ENCODE peak calls at places on chromosomes 11 and 22, in nine cellular contexts. Z, W, G, A, R, Q, D, H and K are unnamed samples.

GRCh38 chr11:124285610-124286344 is 28.0 kb downstream of the OR8D1 start:
- DNase-seq in Z (no peak), W (no peak), G (no peak), A (peak; percentile 84), R (no peak), Q (peak; percentile 59), D (no peak), H (no peak), K (no peak)

GRCh38 chr11:131121934-131122333 is 205.7 kb upstream of the SNX19 start:
- DNase-seq in Z (no peak), W (no peak), G (no peak), A (no peak), R (no peak), Q (no peak), D (no peak), H (no peak), K (no peak)

GRCh38 chr11:46222485-46223251 is 54.8 kb upstream of the CREB3L1 start:
- DNase-seq in Z (peak; percentile 53), W (no peak), G (no peak), A (no peak), R (no peak), Q (no peak), D (no peak), H (no peak), K (no peak)

GRCh38 chr11:61378713-61379313 is 13.6 kb upstream of the TMEM216 start:
- DNase-seq in Z (no peak), W (no peak), G (no peak), A (peak; percentile 98), R (no peak), Q (peak; percentile 88), D (peak; percentile 7), H (no peak), K (no peak)

GRCh38 chr22:33049125-33049729 is 9.0 kb downstream of the SYN3 start:
- DNase-seq in Z (peak; percentile 65), W (peak; percentile 86), G (peak; percentile 69), A (peak; percentile 77), R (peak; percentile 82), Q (peak; percentile 11), D (peak; percentile 74), H (peak; percentile 31), K (peak; percentile 32)

GRCh38 chr11:33452806-33453205 is 195.6 kb downstream of the HIPK3 start:
- DNase-seq in Z (no peak), W (no peak), G (no peak), A (peak; percentile 75), R (no peak), Q (peak; percentile 65), D (no peak), H (no peak), K (no peak)

GRCh38 chr11:123616505-123617198 is 37.8 kb downstream of the SCN3B start:
- DNase-seq in Z (no peak), W (no peak), G (no peak), A (peak; percentile 78), R (no peak), Q (peak; percentile 61), D (no peak), H (no peak), K (no peak)

GRCh38 chr11:78310500-78310909 is 107.1 kb downstream of the GAB2 start:
- DNase-seq in Z (no peak), W (no peak), G (peak; percentile 77), A (peak; percentile 55), R (no peak), Q (no peak), D (peak; percentile 36), H (no peak), K (no peak)

GRCh38 chr11:33775832-33776231 is 1.5 kb upstream of the FBXO3 start:
- DNase-seq in Z (no peak), W (no peak), G (no peak), A (peak; percentile 45), R (no peak), Q (no peak), D (no peak), H (no peak), K (no peak)

GRCh38 chr11:83036701-83037100 is 35.0 kb downstream of the RAB30 start:
- DNase-seq in Z (no peak), W (no peak), G (no peak), A (no peak), R (no peak), Q (no peak), D (no peak), H (no peak), K (no peak)

GRCh38 chr11:67079065-67079464 is 22.4 kb downstream of the RHOD start:
- DNase-seq in Z (no peak), W (no peak), G (no peak), A (no peak), R (no peak), Q (no peak), D (no peak), H (no peak), K (no peak)

DNA sequence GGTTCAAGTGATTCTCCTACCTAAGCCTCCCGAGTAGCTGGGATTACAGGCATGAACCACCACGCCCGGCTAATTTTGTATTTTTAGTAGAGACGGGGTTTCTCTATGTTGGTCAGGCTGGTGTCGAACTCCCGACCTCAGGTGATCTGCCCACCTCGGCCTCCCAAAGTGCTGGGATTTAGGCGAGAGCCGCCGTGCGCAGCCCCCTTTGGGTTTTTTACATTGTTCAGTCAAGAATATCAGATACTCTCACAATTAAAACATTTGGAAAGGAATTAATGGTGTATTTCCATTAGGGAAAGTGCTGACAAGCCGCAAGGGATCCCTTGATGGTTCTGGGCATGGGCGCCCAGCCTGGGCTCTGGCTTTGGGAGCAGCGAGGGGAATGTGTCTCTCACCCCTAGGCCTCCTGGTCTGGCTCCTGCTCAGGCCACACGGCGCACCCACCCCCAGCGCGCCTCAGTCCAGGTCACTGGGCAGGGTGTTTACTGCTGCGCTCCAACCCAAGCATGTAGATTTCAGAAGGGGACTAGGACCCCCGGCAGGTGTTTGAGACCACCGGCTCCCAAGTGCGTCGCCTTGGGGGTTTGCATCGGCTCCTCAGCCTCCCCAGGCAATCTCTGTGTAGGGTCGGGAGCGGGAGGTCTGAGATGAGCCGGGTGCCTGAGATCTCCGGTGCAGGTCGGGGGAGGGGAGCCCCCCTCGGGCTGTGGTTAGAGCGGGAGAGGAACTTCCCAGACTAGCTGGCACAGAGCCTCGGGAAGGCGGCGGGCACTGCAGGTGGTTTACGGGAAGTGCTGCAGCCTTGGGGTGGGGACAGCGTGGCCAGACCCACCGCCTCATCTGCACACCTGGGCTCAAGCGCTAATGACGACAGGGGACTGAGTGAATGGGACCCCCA is 820 bp upstream of the IRF7 start:
- DNase-seq in Z (no peak), W (no peak), G (peak; percentile 72), A (no peak), R (no peak), Q (no peak), D (no peak), H (no peak), K (peak; percentile 37)
- H3K4me3 ChIP-seq in Z (peak overlapping the region; percentile 78), W (peak overlapping the region; percentile 65), G (peak overlapping the region; percentile 63), A (no peak overlapping the region), R (peak overlapping the region; percentile 90), Q (no peak overlapping the region), D (peak overlapping the region; percentile 76), H (peak overlapping the region; percentile 71), K (peak overlapping the region; percentile 80)

GRCh38 chr11:3002871-3003270 is 10.7 kb upstream of the NAP1L4 start:
- DNase-seq in Z (no peak), W (no peak), G (no peak), A (no peak), R (no peak), Q (no peak), D (peak; percentile 50), H (no peak), K (no peak)

GRCh38 chr11:3000032-3000961 is 8.2 kb upstream of the NAP1L4 start:
- DNase-seq in Z (no peak), W (no peak), G (peak; percentile 93), A (peak; percentile 59), R (peak; percentile 74), Q (peak; percentile 38), D (peak; percentile 69), H (no peak), K (no peak)

GRCh38 chr11:3001496-3001895 is 9.4 kb upstream of the NAP1L4 start:
- DNase-seq in Z (no peak), W (no peak), G (no peak), A (no peak), R (no peak), Q (no peak), D (peak; percentile 51), H (no peak), K (no peak)

GRCh38 chr11:3003396-3004231 is 11.5 kb upstream of the NAP1L4 start:
- DNase-seq in Z (no peak), W (no peak), G (no peak), A (no peak), R (no peak), Q (no peak), D (peak; percentile 59), H (no peak), K (no peak)

DNA sequence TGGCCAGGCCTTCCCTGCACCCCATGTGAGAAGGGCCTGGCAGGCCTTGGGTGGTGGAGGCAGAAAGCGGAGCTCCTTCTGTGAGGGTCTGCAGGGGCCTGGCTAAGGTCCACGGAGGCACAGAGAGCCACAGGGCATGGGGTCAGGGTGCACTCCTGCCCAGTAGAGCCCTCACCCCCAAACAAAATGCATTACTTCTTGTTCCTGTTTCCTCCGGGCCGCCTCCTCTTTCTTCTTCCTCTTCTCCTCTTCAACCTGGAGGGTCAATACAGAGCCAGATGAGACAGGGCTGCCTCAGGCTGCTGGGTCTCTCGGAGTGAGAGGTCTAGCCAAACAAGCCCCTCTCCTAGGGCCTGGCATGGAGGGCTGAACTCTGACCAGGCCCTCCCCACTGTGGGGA is 10.2 kb upstream of the NAP1L4 start:
- DNase-seq in Z (no peak), W (no peak), G (no peak), A (no peak), R (no peak), Q (no peak), D (peak; percentile 27), H (no peak), K (no peak)
- H3K9me3 ChIP-seq in Z (no peaks in the 10 kb centered on the region), W (no peaks in the 10 kb centered on the region), G (no peaks in the 10 kb centered on the region), A (no peaks in the 10 kb centered on the region), R (no peaks in the 10 kb centered on the region), Q (no peaks in the 10 kb centered on the region), D (no peaks in the 10 kb centered on the region), H (no peaks in the 10 kb centered on the region), K (no peaks in the 10 kb centered on the region)

DNA sequence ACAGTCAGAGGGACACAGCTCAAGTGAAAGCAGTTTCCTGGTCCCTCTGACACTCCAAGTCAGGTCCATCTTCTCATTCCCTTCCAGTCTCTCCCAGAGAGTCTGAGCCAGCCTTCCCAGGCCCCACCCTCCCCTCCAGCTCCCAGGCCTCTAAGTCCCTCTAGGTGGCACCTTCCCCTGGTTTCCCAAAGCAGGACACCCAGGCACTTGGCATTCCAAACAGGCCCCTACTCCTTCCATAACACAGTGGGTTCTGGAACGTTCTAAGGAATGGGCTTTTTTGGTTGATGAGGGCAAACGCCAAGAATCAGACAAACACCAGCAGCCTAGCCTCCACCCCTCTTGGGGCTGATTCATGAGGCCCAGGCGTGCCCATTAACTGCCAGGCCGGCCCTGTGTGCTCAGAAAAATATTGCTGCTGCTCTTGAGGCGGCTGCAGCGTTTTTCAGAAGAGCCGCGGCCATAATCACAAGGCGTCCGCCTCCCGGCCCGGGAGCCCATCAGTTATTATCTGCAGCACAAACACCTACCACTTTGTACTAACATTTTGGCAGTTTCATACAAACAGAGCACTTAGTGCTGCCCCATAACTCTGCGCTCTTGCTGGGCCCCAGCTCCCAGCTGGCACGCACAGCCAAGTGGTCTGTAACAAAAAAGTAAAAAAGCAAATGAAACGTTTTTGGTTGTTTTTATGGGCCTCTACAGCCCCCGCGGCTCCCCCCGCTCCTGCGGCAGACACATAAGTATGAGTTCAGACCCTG is 418.6 kb downstream of the SOX6 start:
- DNase-seq in Z (no peak), W (no peak), G (no peak), A (peak; percentile 54), R (no peak), Q (peak; percentile 13), D (no peak), H (no peak), K (no peak)
- H3K4me3 ChIP-seq in Z (no peak overlapping the region), W (no peak overlapping the region), G (no peak overlapping the region), A (no peak overlapping the region), R (no peak overlapping the region), Q (peak overlapping the region; percentile 10), D (no peak overlapping the region), H (no peak overlapping the region), K (no peak overlapping the region)

GRCh38 chr11:72511393-72512047 is 77.2 kb upstream of the CLPB start:
- DNase-seq in Z (no peak), W (no peak), G (no peak), A (peak; percentile 0), R (no peak), Q (no peak), D (no peak), H (no peak), K (no peak)
- H3K9me3 ChIP-seq in Z (peaks cover 9% of the 10 kb centered on the region), W (peaks cover 5% of the 10 kb centered on the region), G (no peaks in the 10 kb centered on the region), A (no peaks in the 10 kb centered on the region), R (no peaks in the 10 kb centered on the region), Q (peaks cover 18% of the 10 kb centered on the region), D (peaks cover 7% of the 10 kb centered on the region), H (peaks cover 9% of the 10 kb centered on the region), K (no peaks in the 10 kb centered on the region)